ENCODE peak calls at places on chromosomes 11 and 22, in six cellular contexts. One of them, this sample, is unnamed.

GRCh38 chr22:23652286-23652685 is 20.2 kb upstream of the DRICH1 start:
- DNase-seq in K562: no peak
- DNase-seq in Peyer's patch: no peak
- DNase-seq in H1: no peak
- DNase-seq in stomach: no peak
- DNase-seq in H54: no peak
- DNase-seq in this sample: no peak

GRCh38 chr22:26669060-26669481 is 11.7 kb downstream of the MIAT start:
- DNase-seq in K562: no peak
- DNase-seq in Peyer's patch: no peak
- DNase-seq in H1: no peak
- DNase-seq in stomach: no peak
- DNase-seq in H54: no peak
- DNase-seq in this sample: no peak

GRCh38 chr11:130786987-130787688 is 129.1 kb downstream of the SNX19 start:
- DNase-seq in K562: no peak
- DNase-seq in Peyer's patch: no peak
- DNase-seq in H1: no peak
- DNase-seq in stomach: no peak
- DNase-seq in H54: peak; percentile 36
- DNase-seq in this sample: no peak

GRCh38 chr11:46342237-46342636 is 5.0 kb upstream of the DGKZ start:
- DNase-seq in K562: no peak
- DNase-seq in Peyer's patch: no peak
- DNase-seq in H1: no peak
- DNase-seq in stomach: no peak
- DNase-seq in H54: no peak
- DNase-seq in this sample: no peak

GRCh38 chr22:37716708-37717107 is 19.9 kb downstream of the TRIOBP start:
- DNase-seq in K562: no peak
- DNase-seq in Peyer's patch: no peak
- DNase-seq in H1: no peak
- DNase-seq in stomach: no peak
- DNase-seq in H54: no peak
- DNase-seq in this sample: no peak

GRCh38 chr11:8871283-8871775 is 39.7 kb upstream of the AKIP1 start:
- DNase-seq in K562: no peak
- DNase-seq in Peyer's patch: no peak
- DNase-seq in H1: no peak
- DNase-seq in stomach: peak; percentile 56
- DNase-seq in H54: peak; percentile 68
- DNase-seq in this sample: peak; percentile 48

GRCh38 chr11:1770528-1770927 is 6.8 kb upstream of the CTSD start:
- DNase-seq in K562: no peak
- DNase-seq in Peyer's patch: peak; percentile 2
- DNase-seq in H1: no peak
- DNase-seq in stomach: peak; percentile 23
- DNase-seq in H54: no peak
- DNase-seq in this sample: no peak

GRCh38 chr22:46563381-46564083 is 26.1 kb upstream of the CELSR1 start:
- DNase-seq in K562: peak; percentile 78
- DNase-seq in Peyer's patch: peak; percentile 81
- DNase-seq in H1: no peak
- DNase-seq in stomach: peak; percentile 88
- DNase-seq in H54: no peak
- DNase-seq in this sample: peak; percentile 89

GRCh38 chr11:117134431-117134830 is 9.7 kb upstream of the PAFAH1B2 start:
- DNase-seq in K562: no peak
- DNase-seq in Peyer's patch: no peak
- DNase-seq in H1: no peak
- DNase-seq in stomach: no peak
- DNase-seq in H54: no peak
- DNase-seq in this sample: no peak

GRCh38 chr11:134557571-134558257 is 145.7 kb upstream of the B3GAT1 start:
- DNase-seq in K562: no peak
- DNase-seq in Peyer's patch: no peak
- DNase-seq in H1: no peak
- DNase-seq in stomach: no peak
- DNase-seq in H54: no peak
- DNase-seq in this sample: no peak

GRCh38 chr22:46564084-46564714 is 26.8 kb upstream of the CELSR1 start:
- DNase-seq in K562: no peak
- DNase-seq in Peyer's patch: no peak
- DNase-seq in H1: no peak
- DNase-seq in stomach: no peak
- DNase-seq in H54: no peak
- DNase-seq in this sample: no peak

GRCh38 chr11:92627615-92628201 is 341.7 kb upstream of the MTNR1B start:
- DNase-seq in K562: no peak
- DNase-seq in Peyer's patch: no peak
- DNase-seq in H1: no peak
- DNase-seq in stomach: no peak
- DNase-seq in H54: no peak
- DNase-seq in this sample: no peak

GRCh38 chr11:31790649-31791048 is 20.5 kb downstream of the PAX6 start:
- DNase-seq in K562: no peak
- DNase-seq in Peyer's patch: no peak
- DNase-seq in H1: no peak
- DNase-seq in stomach: no peak
- DNase-seq in H54: no peak
- DNase-seq in this sample: no peak

GRCh38 chr22:43179151-43179910 is 7.6 kb downstream of the TTLL12 start:
- DNase-seq in K562: no peak
- DNase-seq in Peyer's patch: no peak
- DNase-seq in H1: no peak
- DNase-seq in stomach: no peak
- DNase-seq in H54: no peak
- DNase-seq in this sample: no peak

GRCh38 chr11:8040921-8041285 is 40.1 kb upstream of the TUB start:
- DNase-seq in K562: no peak
- DNase-seq in Peyer's patch: no peak
- DNase-seq in H1: no peak
- DNase-seq in stomach: no peak
- DNase-seq in H54: no peak
- DNase-seq in this sample: no peak

GRCh38 chr22:18954333-18954732 is 18.2 kb upstream of the PRODH start:
- DNase-seq in K562: peak; percentile 76
- DNase-seq in Peyer's patch: peak; percentile 59
- DNase-seq in H1: peak; percentile 21
- DNase-seq in stomach: peak; percentile 75
- DNase-seq in H54: peak; percentile 42
- DNase-seq in this sample: peak; percentile 78

GRCh38 chr22:43955883-43956286 is 643 bp downstream of the SAMM50 start:
- DNase-seq in K562: no peak
- DNase-seq in Peyer's patch: peak; percentile 27
- DNase-seq in H1: no peak
- DNase-seq in stomach: no peak
- DNase-seq in H54: no peak
- DNase-seq in this sample: no peak

GRCh38 chr11:8056810-8057463 is 24.1 kb upstream of the TUB start:
- DNase-seq in K562: no peak
- DNase-seq in Peyer's patch: no peak
- DNase-seq in H1: no peak
- DNase-seq in stomach: peak; percentile 26
- DNase-seq in H54: no peak
- DNase-seq in this sample: no peak

GRCh38 chr22:30400159-30400558 is 3.3 kb downstream of the SEC14L2 start:
- DNase-seq in K562: no peak
- DNase-seq in Peyer's patch: no peak
- DNase-seq in H1: no peak
- DNase-seq in stomach: no peak
- DNase-seq in H54: no peak
- DNase-seq in this sample: no peak

GRCh38 chr22:30398685-30399680 is 2.2 kb downstream of the SEC14L2 start:
- DNase-seq in K562: no peak
- DNase-seq in Peyer's patch: no peak
- DNase-seq in H1: no peak
- DNase-seq in stomach: no peak
- DNase-seq in H54: no peak
- DNase-seq in this sample: peak; percentile 75

GRCh38 chr22:30399718-30400117 is 2.9 kb downstream of the SEC14L2 start:
- DNase-seq in K562: no peak
- DNase-seq in Peyer's patch: no peak
- DNase-seq in H1: no peak
- DNase-seq in stomach: no peak
- DNase-seq in H54: no peak
- DNase-seq in this sample: no peak

GRCh38 chr22:30396871-30397655 is at the start of gene SEC14L2:
- DNase-seq in K562: no peak
- DNase-seq in Peyer's patch: peak; percentile 34
- DNase-seq in H1: no peak
- DNase-seq in stomach: peak; percentile 79
- DNase-seq in H54: no peak
- DNase-seq in this sample: peak; percentile 87

GRCh38 chr22:30397656-30398635 is 1.1 kb downstream of the SEC14L2 start:
- DNase-seq in K562: peak; percentile 41
- DNase-seq in Peyer's patch: no peak
- DNase-seq in H1: no peak
- DNase-seq in stomach: no peak
- DNase-seq in H54: no peak
- DNase-seq in this sample: peak; percentile 96
- TF ChIP-seq POLR2A in K562: no peak
- TF ChIP-seq POLR2A in Peyer's patch: no peak
- TF ChIP-seq POLR2A in H1: no peak
- TF ChIP-seq POLR2A in stomach: no peak
- TF ChIP-seq POLR2A in H54: no peak
- TF ChIP-seq POLR2A in this sample: peak; percentile 57

GRCh38 chr11:118602331-118602730 is 5.1 kb upstream of the PHLDB1 start:
- DNase-seq in K562: no peak
- DNase-seq in Peyer's patch: no peak
- DNase-seq in H1: no peak
- DNase-seq in stomach: peak; percentile 3
- DNase-seq in H54: no peak
- DNase-seq in this sample: no peak

GRCh38 chr11:118606844-118607228 is 579 bp upstream of the PHLDB1 start:
- DNase-seq in K562: no peak
- DNase-seq in Peyer's patch: no peak
- DNase-seq in H1: no peak
- DNase-seq in stomach: peak; percentile 1
- DNase-seq in H54: no peak
- DNase-seq in this sample: no peak

GRCh38 chr11:118606157-118606843 is 1.1 kb upstream of the PHLDB1 start:
- DNase-seq in K562: no peak
- DNase-seq in Peyer's patch: no peak
- DNase-seq in H1: no peak
- DNase-seq in stomach: peak; percentile 22
- DNase-seq in H54: no peak
- DNase-seq in this sample: no peak

GRCh38 chr11:118605116-118605867 is 2.1 kb upstream of the PHLDB1 start:
- DNase-seq in K562: peak; percentile 55
- DNase-seq in Peyer's patch: peak; percentile 22
- DNase-seq in H1: no peak
- DNase-seq in stomach: peak; percentile 45
- DNase-seq in H54: no peak
- DNase-seq in this sample: no peak

GRCh38 chr11:118604566-118604965 is 2.8 kb upstream of the PHLDB1 start:
- DNase-seq in K562: peak; percentile 32
- DNase-seq in Peyer's patch: no peak
- DNase-seq in H1: no peak
- DNase-seq in stomach: peak; percentile 4
- DNase-seq in H54: no peak
- DNase-seq in this sample: no peak
- TF ChIP-seq POLR2A in K562: no peak
- TF ChIP-seq POLR2A in Peyer's patch: no peak
- TF ChIP-seq POLR2A in H1: no peak
- TF ChIP-seq POLR2A in stomach: no peak
- TF ChIP-seq POLR2A in H54: no peak
- TF ChIP-seq POLR2A in this sample: no peak

DNA sequence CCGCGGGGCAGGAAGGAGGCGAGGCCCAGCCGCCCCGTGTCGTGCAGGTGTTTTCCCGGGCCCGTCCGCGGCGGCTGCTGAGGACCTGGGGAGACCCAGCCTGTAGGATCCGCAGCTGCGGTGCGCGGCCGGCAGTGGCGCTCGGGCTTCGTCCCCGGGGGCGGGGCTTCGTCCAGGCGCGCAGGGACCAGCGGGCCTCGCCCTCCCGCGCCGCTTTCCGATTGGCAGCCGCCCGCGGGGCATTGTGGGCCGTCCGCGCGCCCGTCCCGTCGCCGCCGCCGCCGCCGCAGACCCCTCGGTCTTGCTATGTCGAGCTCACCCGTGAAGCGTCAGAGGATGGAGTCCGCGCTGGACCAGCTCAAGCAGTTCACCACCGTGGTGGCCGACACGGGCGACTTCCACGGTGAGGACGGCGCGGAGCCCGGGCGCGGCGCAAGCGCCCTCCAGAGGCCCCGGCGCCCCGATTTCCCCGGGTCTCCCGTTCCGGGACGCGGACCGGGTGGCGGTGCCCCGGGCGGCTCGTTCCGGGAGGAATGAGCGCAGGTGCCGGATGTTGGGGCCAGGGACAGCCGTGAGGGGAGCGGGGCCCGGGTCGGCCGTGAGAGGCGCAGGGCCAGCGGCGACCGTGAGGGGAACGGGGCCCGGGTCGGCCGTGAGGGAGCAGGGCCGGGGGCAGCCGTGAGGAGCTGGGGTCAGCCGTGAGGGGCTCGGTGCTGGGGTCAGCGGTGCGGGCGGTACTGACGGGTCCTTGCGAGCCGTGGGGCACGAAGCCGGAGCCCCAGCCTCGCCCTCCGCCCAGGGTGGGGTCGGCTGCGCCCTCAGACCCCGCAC is at the start of gene TALDO1:
- DNase-seq in K562: peak; percentile 93
- DNase-seq in Peyer's patch: peak; percentile 90
- DNase-seq in H1: peak; percentile 71
- DNase-seq in stomach: peak; percentile 95
- DNase-seq in H54: peak; percentile 94
- DNase-seq in this sample: peak; percentile 95
- TF ChIP-seq POLR2A in K562: peak; percentile 88
- TF ChIP-seq POLR2A in Peyer's patch: peak; percentile 64
- TF ChIP-seq POLR2A in H1: peak; percentile 85
- TF ChIP-seq POLR2A in stomach: no peak
- TF ChIP-seq POLR2A in H54: peak; percentile 80
- TF ChIP-seq POLR2A in this sample: peak; percentile 70

DNA sequence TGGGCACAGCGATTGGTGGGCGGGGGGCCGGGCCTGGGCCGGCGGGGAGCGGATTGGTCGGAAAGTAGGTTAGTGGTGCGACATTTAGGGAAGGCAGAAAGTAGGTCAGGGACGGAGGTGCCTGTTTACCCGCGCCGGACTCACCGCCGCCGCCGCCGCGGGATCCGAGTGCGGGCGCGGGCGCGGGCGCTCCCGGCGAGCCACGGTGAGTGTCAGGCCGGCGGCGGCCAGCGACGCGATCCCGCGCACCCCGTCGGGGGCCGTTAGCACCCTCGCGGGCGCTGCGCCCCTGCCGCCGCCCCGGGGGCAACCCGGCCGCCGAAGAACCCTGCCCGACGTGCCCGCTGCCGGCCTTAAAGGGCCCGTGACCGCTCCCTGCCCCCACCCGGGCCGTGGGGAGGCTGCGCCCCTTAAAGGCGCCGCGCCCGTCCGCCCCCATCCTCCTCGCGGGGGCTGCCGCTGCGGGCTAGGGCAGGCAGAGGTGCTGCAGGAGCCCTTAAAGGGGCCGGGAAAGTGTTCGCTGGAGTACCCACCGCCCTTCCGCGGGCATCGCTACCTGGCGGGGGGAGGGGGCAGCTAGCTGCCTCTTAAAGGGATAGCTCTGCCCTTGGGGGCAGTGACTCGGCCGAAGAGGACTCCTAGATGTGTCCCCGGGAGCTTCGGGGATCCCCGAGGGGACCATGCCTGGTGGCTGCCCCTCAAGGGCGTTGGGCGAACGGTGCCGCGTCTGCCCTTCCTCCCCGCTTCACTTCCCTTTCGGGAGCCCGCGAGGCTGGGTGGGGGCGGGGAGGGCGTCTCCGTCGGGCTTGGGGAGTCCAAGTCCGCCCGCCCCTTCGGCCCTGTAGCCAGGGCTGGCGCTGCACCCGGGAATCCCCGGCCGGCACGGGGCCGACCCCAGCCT is at the start of gene BMAL1:
- DNase-seq in K562: no peak
- DNase-seq in Peyer's patch: peak; percentile 65
- DNase-seq in H1: no peak
- DNase-seq in stomach: peak; percentile 57
- DNase-seq in H54: peak; percentile 43
- DNase-seq in this sample: peak; percentile 78
- TF ChIP-seq POLR2A in K562: no peak
- TF ChIP-seq POLR2A in Peyer's patch: peak; percentile 55
- TF ChIP-seq POLR2A in H1: no peak
- TF ChIP-seq POLR2A in stomach: no peak
- TF ChIP-seq POLR2A in H54: peak; percentile 45
- TF ChIP-seq POLR2A in this sample: peak; percentile 74

This sample was measured in right lobe of liver.